ENCODE peak calls at places on chromosome 12, in seven cellular contexts. J, N, B, Z, M, O and U are unnamed samples.

GRCh38 chr12:76947270-76947669 is 68.5 kb upstream of the CSRP2 start:
- DNase-seq in J (no peak), O (no peak), M (no peak), N (no peak), Z (no peak), B (no peak), U (no peak)

GRCh38 chr12:5442251-5443006 is 10.5 kb downstream of the NTF3 start:
- DNase-seq in N (no peak), M (peak), O (peak), Z (peak), B (peak), J (peak), U (peak)

GRCh38 chr12:5022030-5022429 is 21.6 kb upstream of the KCNA5 start:
- DNase-seq in J (no peak), N (no peak), M (no peak), B (no peak), O (no peak), Z (no peak), U (no peak)

GRCh38 chr12:113461666-113462065 is 10.0 kb downstream of the LHX5 start:
- DNase-seq in J (peak), B (no peak), O (peak), N (no peak), M (peak), Z (peak), U (no peak)

GRCh38 chr12:129138776-129139175 is 285.5 kb downstream of the GLT1D1 start:
- DNase-seq in Z (no peak), B (no peak), J (no peak), O (no peak), M (no peak), N (no peak), U (no peak)

GRCh38 chr12:56271031-56271430 is 4.3 kb downstream of the COQ10A start:
- DNase-seq in B (peak), Z (peak), O (peak), M (no peak), J (peak), N (no peak), U (no peak)

GRCh38 chr12:65306603-65307501 is 28.4 kb downstream of the MSRB3 start:
- DNase-seq in M (peak), N (peak), Z (peak), O (peak), B (peak), J (peak), U (peak)

GRCh38 chr12:58413794-58414193 is 472.4 kb downstream of the ATP23 start:
- DNase-seq in Z (peak), O (peak), M (no peak), N (no peak), J (peak), B (peak), U (no peak)

GRCh38 chr12:102957339-102958050 is at the start of gene ASCL1:
- DNase-seq in N (no peak), M (no peak), Z (peak), J (peak), B (peak), O (peak), U (no peak)

GRCh38 chr12:109393437-109394345 is 46.0 kb downstream of the MYO1H start:
- DNase-seq in O (peak), M (peak), N (no peak), Z (peak), B (peak), J (peak), U (peak)

GRCh38 chr12:17035372-17035771 is 429.4 kb upstream of the LMO3 start:
- DNase-seq in Z (no peak), M (no peak), B (no peak), N (no peak), J (no peak), O (no peak), U (no peak)

GRCh38 chr12:77751939-77752338 is 78.8 kb upstream of the NAV3 start:
- DNase-seq in O (peak), M (no peak), Z (peak), B (no peak), J (peak), N (no peak), U (peak)

GRCh38 chr12:57944313-57945023 is 3.1 kb downstream of the ATP23 start:
- DNase-seq in Z (no peak), O (no peak), B (no peak), N (no peak), M (no peak), J (no peak), U (no peak)

GRCh38 chr12:131313635-131314034 is 359.9 kb downstream of the ADGRD1 start:
- DNase-seq in N (no peak), B (no peak), Z (no peak), M (no peak), J (no peak), O (no peak), U (no peak)

GRCh38 chr12:114784526-114784925 is 100.6 kb upstream of the TBX3 start:
- DNase-seq in M (no peak), Z (no peak), J (no peak), N (no peak), O (no peak), B (no peak), U (no peak)

GRCh38 chr12:124509300-124509675 is 58.1 kb downstream of the NCOR2 start:
- DNase-seq in M (no peak), N (no peak), O (no peak), Z (peak), B (no peak), J (no peak), U (no peak)

GRCh38 chr12:110656071-110656655 is 32.8 kb downstream of the HVCN1 start:
- DNase-seq in B (no peak), Z (no peak), J (no peak), O (no peak), M (no peak), N (no peak), U (no peak)

GRCh38 chr12:39824505-39825198 is 205.0 kb upstream of the ABCD2 start:
- DNase-seq in Z (peak), O (no peak), N (no peak), M (no peak), B (peak), J (peak), U (no peak)

GRCh38 chr12:122031342-122032216 is 9.9 kb downstream of the BCL7A start:
- DNase-seq in M (no peak), B (peak), O (peak), N (peak), Z (peak), J (peak), U (peak)